ENCODE peak calls at places on chromosomes 4 and X, in six cellular contexts. One of them, this sample, is unnamed.

GRCh38 chr4:106092361-106093040 is 197.2 kb downstream of the NPNT start:
- DNase-seq in heart right ventricle: no peak
- DNase-seq in mammary epithelial cell: no peak
- DNase-seq in hepatocyte: no peak
- DNase-seq in aorta: no peak
- DNase-seq in thyroid gland: no peak
- DNase-seq in this sample: no peak

GRCh38 chr4:24303926-24304325 is 280.4 kb downstream of the DHX15 start:
- DNase-seq in aorta: no peak
- DNase-seq in mammary epithelial cell: no peak
- DNase-seq in heart right ventricle: no peak
- DNase-seq in thyroid gland: no peak
- DNase-seq in hepatocyte: no peak
- DNase-seq in this sample: no peak

GRCh38 chr4:2489081-2489805 is 20.3 kb downstream of the RNF4 start:
- DNase-seq in mammary epithelial cell: no peak
- DNase-seq in aorta: no peak
- DNase-seq in heart right ventricle: no peak
- DNase-seq in hepatocyte: no peak
- DNase-seq in thyroid gland: no peak
- DNase-seq in this sample: peak

GRCh38 chr4:139896242-139896752 is 230.7 kb downstream of the MGST2 start:
- DNase-seq in heart right ventricle: no peak
- DNase-seq in aorta: no peak
- DNase-seq in thyroid gland: no peak
- DNase-seq in hepatocyte: no peak
- DNase-seq in mammary epithelial cell: no peak
- DNase-seq in this sample: no peak

GRCh38 chr4:110631582-110632505 is 9.0 kb upstream of the PITX2 start:
- DNase-seq in mammary epithelial cell: peak
- DNase-seq in aorta: peak
- DNase-seq in hepatocyte: peak
- DNase-seq in thyroid gland: peak
- DNase-seq in heart right ventricle: peak
- DNase-seq in this sample: peak

GRCh38 chr4:31088600-31089230 is 368.5 kb downstream of the PCDH7 start:
- DNase-seq in mammary epithelial cell: no peak
- DNase-seq in hepatocyte: no peak
- DNase-seq in heart right ventricle: peak
- DNase-seq in aorta: no peak
- DNase-seq in thyroid gland: no peak
- DNase-seq in this sample: no peak

GRCh38 chr4:46648088-46648744 is 258.3 kb upstream of the GABRA2 start:
- DNase-seq in hepatocyte: peak
- DNase-seq in aorta: no peak
- DNase-seq in heart right ventricle: no peak
- DNase-seq in thyroid gland: no peak
- DNase-seq in mammary epithelial cell: peak
- DNase-seq in this sample: peak

GRCh38 chr4:168837922-168838321 is 172.1 kb downstream of the CBR4 start:
- DNase-seq in aorta: no peak
- DNase-seq in hepatocyte: no peak
- DNase-seq in heart right ventricle: no peak
- DNase-seq in thyroid gland: no peak
- DNase-seq in mammary epithelial cell: no peak
- DNase-seq in this sample: no peak

GRCh38 chr4:13968723-13969122 is 341.2 kb upstream of the BOD1L1 start:
- DNase-seq in thyroid gland: no peak
- DNase-seq in aorta: no peak
- DNase-seq in hepatocyte: no peak
- DNase-seq in heart right ventricle: no peak
- DNase-seq in mammary epithelial cell: peak
- DNase-seq in this sample: no peak

GRCh38 chr4:108043536-108043935 is 53.8 kb downstream of the HADH start:
- DNase-seq in heart right ventricle: no peak
- DNase-seq in aorta: no peak
- DNase-seq in hepatocyte: no peak
- DNase-seq in mammary epithelial cell: no peak
- DNase-seq in thyroid gland: peak
- DNase-seq in this sample: no peak

GRCh38 chr4:43277003-43277402 is 384.5 kb downstream of the GRXCR1 start:
- DNase-seq in mammary epithelial cell: peak
- DNase-seq in hepatocyte: no peak
- DNase-seq in aorta: no peak
- DNase-seq in heart right ventricle: no peak
- DNase-seq in thyroid gland: no peak
- DNase-seq in this sample: no peak

GRCh38 chr4:183322326-183322725 is at the start of gene CLDN24:
- DNase-seq in hepatocyte: no peak
- DNase-seq in mammary epithelial cell: no peak
- DNase-seq in heart right ventricle: no peak
- DNase-seq in aorta: no peak
- DNase-seq in thyroid gland: no peak
- DNase-seq in this sample: no peak

GRCh38 chrX:1026263-1027015 is 186.0 kb downstream of the CRLF2 start:
- DNase-seq in mammary epithelial cell: no peak
- DNase-seq in heart right ventricle: no peak
- DNase-seq in thyroid gland: no peak
- DNase-seq in aorta: no peak
- DNase-seq in hepatocyte: no peak
- DNase-seq in this sample: peak

GRCh38 chr4:146072381-146072780 is 103.1 kb upstream of the LSM6 start:
- DNase-seq in mammary epithelial cell: peak
- DNase-seq in hepatocyte: no peak
- DNase-seq in thyroid gland: no peak
- DNase-seq in heart right ventricle: no peak
- DNase-seq in aorta: no peak
- DNase-seq in this sample: no peak

GRCh38 chr4:31334086-31334910 is 614.1 kb downstream of the PCDH7 start:
- DNase-seq in heart right ventricle: no peak
- DNase-seq in mammary epithelial cell: no peak
- DNase-seq in thyroid gland: no peak
- DNase-seq in aorta: no peak
- DNase-seq in hepatocyte: no peak
- DNase-seq in this sample: no peak

GRCh38 chr4:7968262-7968896 is 28.7 kb upstream of the AFAP1 start:
- DNase-seq in mammary epithelial cell: no peak
- DNase-seq in hepatocyte: no peak
- DNase-seq in heart right ventricle: no peak
- DNase-seq in thyroid gland: no peak
- DNase-seq in aorta: peak
- DNase-seq in this sample: peak

GRCh38 chrX:132181364-132181763 is 37.9 kb downstream of the RAP2C start:
- DNase-seq in thyroid gland: peak
- DNase-seq in aorta: peak
- DNase-seq in mammary epithelial cell: peak
- DNase-seq in heart right ventricle: no peak
- DNase-seq in hepatocyte: no peak
- DNase-seq in this sample: no peak

GRCh38 chr4:51907001-51907669 is 64.2 kb downstream of the DCUN1D4 start:
- DNase-seq in thyroid gland: no peak
- DNase-seq in aorta: no peak
- DNase-seq in hepatocyte: no peak
- DNase-seq in heart right ventricle: no peak
- DNase-seq in mammary epithelial cell: no peak
- DNase-seq in this sample: no peak

GRCh38 chr4:5705672-5706310 is 2.6 kb downstream of the EVC2 start:
- DNase-seq in thyroid gland: no peak
- DNase-seq in mammary epithelial cell: no peak
- DNase-seq in heart right ventricle: no peak
- DNase-seq in aorta: no peak
- DNase-seq in hepatocyte: no peak
- DNase-seq in this sample: no peak

GRCh38 chr4:151676301-151676700 is 84.5 kb downstream of the GATB start:
- DNase-seq in hepatocyte: no peak
- DNase-seq in mammary epithelial cell: peak
- DNase-seq in heart right ventricle: no peak
- DNase-seq in aorta: no peak
- DNase-seq in thyroid gland: peak
- DNase-seq in this sample: peak

GRCh38 chr4:140343303-140343702 is 30.1 kb upstream of the SCOC start:
- DNase-seq in thyroid gland: peak
- DNase-seq in heart right ventricle: peak
- DNase-seq in mammary epithelial cell: peak
- DNase-seq in hepatocyte: peak
- DNase-seq in aorta: no peak
- DNase-seq in this sample: peak

GRCh38 chr4:69497886-69498395 is 2.2 kb upstream of the UGT2B4 start:
- DNase-seq in mammary epithelial cell: no peak
- DNase-seq in aorta: no peak
- DNase-seq in heart right ventricle: no peak
- DNase-seq in hepatocyte: no peak
- DNase-seq in thyroid gland: no peak
- DNase-seq in this sample: no peak

GRCh38 chr4:92307156-92307555 is 3.4 kb downstream of the GRID2 start:
- DNase-seq in aorta: no peak
- DNase-seq in thyroid gland: no peak
- DNase-seq in hepatocyte: no peak
- DNase-seq in mammary epithelial cell: no peak
- DNase-seq in heart right ventricle: no peak
- DNase-seq in this sample: no peak

GRCh38 chr4:76897522-76898384 is at the start of gene SOWAHB:
- DNase-seq in aorta: peak
- DNase-seq in heart right ventricle: no peak
- DNase-seq in thyroid gland: peak
- DNase-seq in hepatocyte: peak
- DNase-seq in mammary epithelial cell: peak
- DNase-seq in this sample: peak

GRCh38 chrX:118251251-118251650 is 94.7 kb upstream of the WDR44 start:
- DNase-seq in thyroid gland: no peak
- DNase-seq in hepatocyte: no peak
- DNase-seq in heart right ventricle: no peak
- DNase-seq in aorta: no peak
- DNase-seq in mammary epithelial cell: peak
- DNase-seq in this sample: no peak

GRCh38 chr4:141158219-141158618 is 24.9 kb upstream of the RNF150 start:
- DNase-seq in heart right ventricle: no peak
- DNase-seq in thyroid gland: no peak
- DNase-seq in mammary epithelial cell: no peak
- DNase-seq in aorta: no peak
- DNase-seq in hepatocyte: peak
- DNase-seq in this sample: peak

GRCh38 chr4:94304365-94304971 is 38.2 kb downstream of the HPGDS start:
- DNase-seq in aorta: no peak
- DNase-seq in thyroid gland: no peak
- DNase-seq in hepatocyte: peak
- DNase-seq in mammary epithelial cell: peak
- DNase-seq in heart right ventricle: no peak
- DNase-seq in this sample: no peak

GRCh38 chrX:69093960-69094935 is 71.0 kb downstream of the PJA1 start:
- DNase-seq in thyroid gland: peak
- DNase-seq in aorta: no peak
- DNase-seq in mammary epithelial cell: peak
- DNase-seq in heart right ventricle: peak
- DNase-seq in hepatocyte: peak
- DNase-seq in this sample: peak

GRCh38 chr4:185395255-185395955 is at the start of gene LRP2BP:
- DNase-seq in mammary epithelial cell: peak
- DNase-seq in aorta: no peak
- DNase-seq in heart right ventricle: no peak
- DNase-seq in hepatocyte: no peak
- DNase-seq in thyroid gland: no peak
- DNase-seq in this sample: peak

GRCh38 chr4:113162089-113162488 is 112.6 kb downstream of the ANK2 start:
- DNase-seq in hepatocyte: no peak
- DNase-seq in aorta: no peak
- DNase-seq in heart right ventricle: no peak
- DNase-seq in mammary epithelial cell: peak
- DNase-seq in thyroid gland: no peak
- DNase-seq in this sample: no peak
- H3K4me3 ChIP-seq in hepatocyte: no peak
- H3K4me3 ChIP-seq in aorta: no peak
- H3K4me3 ChIP-seq in heart right ventricle: no peak
- H3K4me3 ChIP-seq in mammary epithelial cell: no peak
- H3K4me3 ChIP-seq in thyroid gland: no peak
- H3K4me3 ChIP-seq in this sample: no peak

DNA sequence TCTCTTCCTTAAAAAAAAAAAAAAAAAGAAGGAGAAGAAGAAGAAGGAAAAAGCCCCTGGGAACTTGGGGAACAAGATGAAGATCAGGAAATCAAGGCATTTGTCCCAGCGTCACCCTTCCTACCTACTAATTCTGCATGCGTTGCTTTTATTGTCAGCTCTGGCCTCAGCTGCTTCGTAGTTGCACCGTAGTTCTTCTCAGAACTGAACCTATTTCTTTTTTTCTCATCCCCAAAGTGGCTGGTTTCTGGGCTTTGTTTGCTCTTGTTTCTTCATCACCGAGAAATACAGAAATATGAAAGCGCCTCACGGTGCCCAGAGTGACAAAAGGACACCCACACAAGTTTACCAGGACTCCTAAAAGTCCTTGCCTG is 891 bp downstream of the PRKG2 start:
- DNase-seq in thyroid gland: no peak
- DNase-seq in mammary epithelial cell: no peak
- DNase-seq in heart right ventricle: no peak
- DNase-seq in hepatocyte: no peak
- DNase-seq in aorta: no peak
- DNase-seq in this sample: no peak
- H3K4me3 ChIP-seq in thyroid gland: peak
- H3K4me3 ChIP-seq in mammary epithelial cell: peak
- H3K4me3 ChIP-seq in heart right ventricle: peak
- H3K4me3 ChIP-seq in hepatocyte: peak
- H3K4me3 ChIP-seq in aorta: peak
- H3K4me3 ChIP-seq in this sample: peak

DNA sequence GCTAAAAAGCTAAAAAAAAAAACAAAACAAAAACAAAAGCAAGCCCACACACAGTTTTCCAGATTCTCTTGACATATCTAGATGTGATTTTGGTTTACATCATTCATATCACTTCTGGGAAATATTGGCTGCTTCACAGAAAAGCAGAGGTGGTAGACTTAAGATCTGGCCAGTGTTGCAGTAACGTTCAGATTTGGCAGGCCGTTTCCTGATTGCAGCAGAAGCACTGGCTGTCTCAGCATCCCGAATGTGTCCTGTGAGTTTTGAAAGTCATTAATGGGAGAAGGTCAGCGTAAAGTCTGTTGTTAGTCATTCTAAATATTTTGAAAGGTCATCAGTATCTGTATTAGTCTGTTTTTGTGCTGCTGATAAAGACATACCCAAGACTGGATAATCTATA is 2062.0 kb downstream of the ARAP2 start:
- DNase-seq in mammary epithelial cell: peak
- DNase-seq in hepatocyte: no peak
- DNase-seq in thyroid gland: no peak
- DNase-seq in heart right ventricle: no peak
- DNase-seq in aorta: no peak
- DNase-seq in this sample: no peak
- H3K4me3 ChIP-seq in mammary epithelial cell: no peak
- H3K4me3 ChIP-seq in hepatocyte: no peak
- H3K4me3 ChIP-seq in thyroid gland: no peak
- H3K4me3 ChIP-seq in heart right ventricle: no peak
- H3K4me3 ChIP-seq in aorta: no peak
- H3K4me3 ChIP-seq in this sample: no peak

DNA sequence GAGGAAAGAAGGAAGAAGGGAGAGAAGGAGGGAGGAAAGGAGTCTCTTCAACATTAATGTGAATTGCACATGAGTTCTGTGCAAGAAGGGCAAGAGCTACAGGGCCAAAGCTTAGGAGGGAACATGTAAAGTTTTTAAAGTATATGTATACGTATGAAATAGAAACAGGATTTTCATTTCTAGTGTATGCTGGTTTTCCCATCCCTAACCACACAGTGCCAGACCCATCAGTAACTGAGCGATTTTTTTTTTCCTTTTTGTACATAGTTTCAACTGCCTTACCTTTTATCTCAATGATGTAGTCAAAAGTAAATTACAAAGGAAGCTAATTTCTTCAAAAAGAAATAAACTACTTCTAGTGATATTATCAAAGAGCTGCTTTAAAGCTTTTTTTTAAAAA is 157.6 kb downstream of the SH3KBP1 start:
- DNase-seq in aorta: no peak
- DNase-seq in thyroid gland: no peak
- DNase-seq in mammary epithelial cell: no peak
- DNase-seq in hepatocyte: no peak
- DNase-seq in heart right ventricle: no peak
- DNase-seq in this sample: no peak
- H3K4me3 ChIP-seq in aorta: no peak
- H3K4me3 ChIP-seq in thyroid gland: no peak
- H3K4me3 ChIP-seq in mammary epithelial cell: no peak
- H3K4me3 ChIP-seq in hepatocyte: no peak
- H3K4me3 ChIP-seq in heart right ventricle: no peak
- H3K4me3 ChIP-seq in this sample: no peak

This sample was measured in osteoblast.